ENCODE peak calls at places on chromosomes 1 and 21, in seven cellular contexts. J, V, W, B, L, O and Z are unnamed samples.

GRCh38 chr1:35680271-35680670 is 38.4 kb downstream of the C1orf216 start:
- DNase-seq in J (no peak), V (no peak), W (no peak), B (no peak), L (no peak), O (no peak), Z (no peak)

GRCh38 chr1:10122926-10123325 is 87.4 kb upstream of the KIF1B start:
- DNase-seq in J (no peak), V (no peak), W (no peak), B (no peak), L (no peak), O (no peak), Z (no peak)

GRCh38 chr21:44065428-44065827 is 41.8 kb upstream of the PWP2 start:
- DNase-seq in J (no peak), V (peak; percentile 60), W (no peak), B (peak; percentile 63), L (no peak), O (no peak), Z (no peak)

GRCh38 chr1:150577557-150578277 is 1.7 kb downstream of the MCL1 start:
- DNase-seq in J (no peak), V (no peak), W (no peak), B (no peak), L (no peak), O (no peak), Z (no peak)

GRCh38 chr1:234170622-234171021 is 202.6 kb upstream of the COA6 start:
- DNase-seq in J (no peak), V (no peak), W (no peak), B (no peak), L (no peak), O (no peak), Z (no peak)

GRCh38 chr21:38299651-38300050 is 42.9 kb downstream of the KCNJ15 start:
- DNase-seq in J (no peak), V (no peak), W (no peak), B (no peak), L (no peak), O (no peak), Z (no peak)

GRCh38 chr1:175204285-175204684 is 11.7 kb upstream of the KIAA0040 start:
- DNase-seq in J (no peak), V (peak; percentile 36), W (no peak), B (no peak), L (no peak), O (no peak), Z (no peak)

GRCh38 chr1:21261551-21262281 is 28.5 kb downstream of the ECE1 start:
- DNase-seq in J (peak; percentile 91), V (no peak), W (peak; percentile 41), B (no peak), L (peak; percentile 59), O (peak; percentile 58), Z (no peak)

GRCh38 chr1:108811611-108812010 is 45.3 kb downstream of the AKNAD1 start:
- DNase-seq in J (no peak), V (no peak), W (no peak), B (no peak), L (no peak), O (no peak), Z (no peak)

GRCh38 chr21:33374080-33374873 is 28.9 kb upstream of the IFNGR2 start:
- DNase-seq in J (no peak), V (no peak), W (no peak), B (peak; percentile 59), L (no peak), O (peak; percentile 60), Z (no peak)

DNA sequence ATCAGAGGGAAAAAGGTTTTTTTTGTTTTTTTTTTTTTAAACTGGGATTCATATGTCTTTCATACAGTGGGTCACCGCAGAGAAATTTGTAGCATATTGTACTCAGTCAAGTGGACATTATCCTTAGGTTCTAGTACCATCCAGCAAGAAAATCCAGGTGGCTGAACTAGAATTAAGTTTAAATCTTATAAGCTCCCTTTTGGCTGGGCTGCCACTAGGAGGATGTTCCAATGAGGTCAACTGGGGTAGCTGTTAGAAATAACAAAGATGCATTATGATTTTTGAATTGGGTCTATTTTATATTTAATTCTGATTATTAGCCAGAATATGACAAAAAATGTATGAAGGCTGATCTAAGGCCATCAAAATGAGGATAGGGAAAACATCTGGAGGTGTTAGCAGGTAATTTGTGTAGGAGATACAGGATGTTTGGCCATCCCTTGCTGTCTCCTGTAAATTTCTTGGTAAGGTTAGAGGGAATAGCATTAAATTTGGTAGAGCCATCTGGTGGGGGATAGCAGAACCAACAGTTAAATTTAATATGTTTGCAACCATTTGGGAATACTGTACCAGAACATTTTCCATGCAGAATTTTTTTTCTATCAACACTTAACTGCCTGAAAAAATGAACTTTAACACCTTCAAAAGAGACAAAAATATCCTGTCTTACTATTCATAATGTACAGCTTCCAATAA is 568.5 kb upstream of the B3GALT2 start:
- DNase-seq in J (no peak), V (no peak), W (no peak), B (no peak), L (no peak), O (no peak), Z (no peak)
- TF ChIP-seq CTCF in J (no peak), V (no peak), W (peak; percentile 29), B (peak; percentile 24), L (peak; percentile 20), O (peak; percentile 38), Z (peak; percentile 27)

GRCh38 chr1:218660678-218661053 is 315.5 kb downstream of the TGFB2 start:
- DNase-seq in J (no peak), V (no peak), W (no peak), B (no peak), L (no peak), O (no peak), Z (no peak)

GRCh38 chr1:218659911-218660677 is 315.0 kb downstream of the TGFB2 start:
- DNase-seq in J (no peak), V (no peak), W (no peak), B (no peak), L (no peak), O (no peak), Z (no peak)

GRCh38 chr1:218656301-218657037 is 311.3 kb downstream of the TGFB2 start:
- DNase-seq in J (no peak), V (no peak), W (no peak), B (no peak), L (no peak), O (no peak), Z (no peak)

GRCh38 chr1:218658899-218659298 is 313.8 kb downstream of the TGFB2 start:
- DNase-seq in J (no peak), V (no peak), W (no peak), B (no peak), L (no peak), O (no peak), Z (no peak)

DNA sequence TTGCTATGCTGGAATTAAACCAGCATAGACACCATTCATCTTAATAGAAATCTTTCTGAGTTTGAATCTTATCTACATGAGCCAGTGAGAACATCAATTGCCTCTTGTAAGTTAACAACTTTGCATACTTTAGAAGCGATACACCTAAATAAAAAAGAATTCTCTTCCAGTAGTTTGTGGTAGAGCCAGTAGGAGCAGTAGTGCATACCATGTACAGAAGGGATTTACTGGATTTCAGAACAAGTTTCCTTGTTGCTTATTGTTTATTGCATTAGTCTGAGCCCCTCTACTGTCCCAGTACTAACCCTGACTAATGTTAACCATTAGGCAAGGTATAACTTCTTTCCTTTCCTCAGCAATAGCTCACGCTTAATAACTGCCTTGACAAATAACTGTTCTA is 313.2 kb downstream of the TGFB2 start:
- DNase-seq in J (no peak), V (no peak), W (no peak), B (no peak), L (no peak), O (no peak), Z (no peak)
- TF ChIP-seq CTCF in J (no peak), V (no peak), W (no peak), B (no peak), L (no peak), O (no peak), Z (no peak)

GRCh38 chr1:159830737-159831136 is 4.1 kb downstream of the SLAMF8 start:
- DNase-seq in J (no peak), V (no peak), W (no peak), B (no peak), L (no peak), O (no peak), Z (no peak)

GRCh38 chr1:159828176-159828575 is 1.5 kb downstream of the SLAMF8 start:
- DNase-seq in J (no peak), V (no peak), W (no peak), B (no peak), L (no peak), O (no peak), Z (no peak)

GRCh38 chr1:159827549-159827948 is 876 bp downstream of the SLAMF8 start:
- DNase-seq in J (no peak), V (no peak), W (no peak), B (no peak), L (no peak), O (no peak), Z (no peak)

GRCh38 chr1:159829822-159830455 is 3.3 kb downstream of the SLAMF8 start:
- DNase-seq in J (peak; percentile 30), V (no peak), W (no peak), B (no peak), L (no peak), O (no peak), Z (no peak)

GRCh38 chr1:159828916-159829634 is 2.4 kb downstream of the SLAMF8 start:
- DNase-seq in J (peak; percentile 51), V (peak; percentile 51), W (peak; percentile 28), B (no peak), L (peak; percentile 72), O (peak; percentile 54), Z (no peak)
- TF ChIP-seq CTCF in J (no peak), V (peak; percentile 5), W (peak; percentile 53), B (no peak), L (peak; percentile 60), O (peak; percentile 41), Z (peak; percentile 54)

GRCh38 chr1:45569571-45569961 is 14.3 kb upstream of the NASP start:
- DNase-seq in J (no peak), V (no peak), W (no peak), B (no peak), L (no peak), O (no peak), Z (no peak)

GRCh38 chr1:45569962-45570581 is 13.8 kb upstream of the NASP start:
- DNase-seq in J (peak; percentile 55), V (peak; percentile 63), W (peak; percentile 63), B (peak; percentile 56), L (peak; percentile 61), O (peak; percentile 47), Z (no peak)

GRCh38 chr1:45574105-45574626 is 9.7 kb upstream of the NASP start:
- DNase-seq in J (no peak), V (no peak), W (no peak), B (no peak), L (no peak), O (no peak), Z (no peak)

GRCh38 chr1:45568421-45568820 is 15.4 kb upstream of the NASP start:
- DNase-seq in J (no peak), V (no peak), W (no peak), B (no peak), L (no peak), O (no peak), Z (no peak)

DNA sequence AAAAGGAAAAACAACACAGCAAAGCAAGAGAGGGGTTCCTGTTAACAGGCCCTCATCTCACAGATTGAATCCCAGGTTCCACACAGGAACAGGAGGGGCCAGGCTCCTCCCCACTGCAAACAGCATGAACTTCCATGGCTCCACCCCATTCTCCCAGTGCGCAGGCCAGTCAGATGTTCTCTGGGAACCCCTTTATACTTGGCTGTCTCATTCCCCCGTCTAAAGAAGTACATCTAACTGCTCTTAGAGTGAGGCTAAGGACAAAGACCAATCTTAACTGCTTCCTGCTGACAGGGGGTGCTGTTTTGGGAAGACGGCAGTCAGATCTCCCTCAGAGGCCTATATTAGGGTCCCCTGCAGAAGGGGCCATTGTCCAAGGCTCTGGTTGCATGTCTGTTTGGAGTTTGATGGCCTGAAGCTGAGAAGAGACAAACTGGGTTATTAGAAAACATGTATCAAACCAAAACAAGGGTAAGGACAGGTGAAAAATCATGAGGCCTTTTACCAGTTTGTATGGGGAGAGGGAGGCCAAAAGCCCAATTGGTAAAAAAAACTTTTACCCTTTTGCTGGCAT is 10.5 kb upstream of the NASP start:
- DNase-seq in J (no peak), V (no peak), W (no peak), B (no peak), L (no peak), O (no peak), Z (no peak)
- TF ChIP-seq CTCF in J (no peak), V (no peak), W (no peak), B (no peak), L (no peak), O (no peak), Z (no peak)